ENCODE peak calls at places on chromosomes 7 and 10, in four cellular contexts. One of them, this sample, is unnamed.

GRCh38 chr7:127759945-127760421 is 108.0 kb downstream of the SND1 start:
- DNase-seq in IMR-90: no peak
- DNase-seq in H1: no peak
- DNase-seq in H9: no peak
- DNase-seq in this sample: no peak

GRCh38 chr7:158836692-158837091 is 7.4 kb upstream of the ESYT2 start:
- DNase-seq in H1: no peak
- DNase-seq in IMR-90: no peak
- DNase-seq in H9: no peak
- DNase-seq in this sample: no peak

GRCh38 chr10:84541289-84541637 is 212.9 kb downstream of the CCSER2 start:
- DNase-seq in IMR-90: no peak
- DNase-seq in H1: no peak
- DNase-seq in H9: peak
- DNase-seq in this sample: peak

GRCh38 chr10:81116990-81117389 is 579.3 kb downstream of the SH2D4B start:
- DNase-seq in H9: no peak
- DNase-seq in IMR-90: no peak
- DNase-seq in H1: no peak
- DNase-seq in this sample: no peak

GRCh38 chr10:60048146-60048545 is 141.8 kb upstream of the CCDC6 start:
- DNase-seq in H1: peak
- DNase-seq in IMR-90: no peak
- DNase-seq in H9: peak
- DNase-seq in this sample: peak

GRCh38 chr7:69773535-69774225 is 175.4 kb downstream of the AUTS2 start:
- DNase-seq in H1: no peak
- DNase-seq in H9: no peak
- DNase-seq in IMR-90: no peak
- DNase-seq in this sample: no peak

GRCh38 chr10:112678987-112679386 is 232.0 kb downstream of the VTI1A start:
- DNase-seq in H1: no peak
- DNase-seq in H9: no peak
- DNase-seq in IMR-90: no peak
- DNase-seq in this sample: no peak

GRCh38 chr10:29470355-29470705 is 164.4 kb downstream of the SVIL start:
- DNase-seq in H9: peak
- DNase-seq in IMR-90: no peak
- DNase-seq in H1: peak
- DNase-seq in this sample: peak

GRCh38 chr7:4236389-4236788 is 445.7 kb upstream of the FOXK1 start:
- DNase-seq in H1: no peak
- DNase-seq in IMR-90: no peak
- DNase-seq in H9: no peak
- DNase-seq in this sample: no peak

GRCh38 chr10:123200510-123200909 is 46.3 kb downstream of the BUB3 start:
- DNase-seq in IMR-90: no peak
- DNase-seq in H9: no peak
- DNase-seq in H1: no peak
- DNase-seq in this sample: no peak

GRCh38 chr7:132354527-132354926 is 221.7 kb downstream of the PLXNA4 start:
- DNase-seq in IMR-90: no peak
- DNase-seq in H1: no peak
- DNase-seq in H9: no peak
- DNase-seq in this sample: no peak

GRCh38 chr10:126895214-126895781 is 9.9 kb upstream of the DOCK1 start:
- DNase-seq in H1: no peak
- DNase-seq in IMR-90: no peak
- DNase-seq in H9: peak
- DNase-seq in this sample: no peak

GRCh38 chr7:39910108-39910869 is 39.8 kb upstream of the CDK13 start:
- DNase-seq in H1: no peak
- DNase-seq in H9: no peak
- DNase-seq in IMR-90: peak
- DNase-seq in this sample: no peak

DNA sequence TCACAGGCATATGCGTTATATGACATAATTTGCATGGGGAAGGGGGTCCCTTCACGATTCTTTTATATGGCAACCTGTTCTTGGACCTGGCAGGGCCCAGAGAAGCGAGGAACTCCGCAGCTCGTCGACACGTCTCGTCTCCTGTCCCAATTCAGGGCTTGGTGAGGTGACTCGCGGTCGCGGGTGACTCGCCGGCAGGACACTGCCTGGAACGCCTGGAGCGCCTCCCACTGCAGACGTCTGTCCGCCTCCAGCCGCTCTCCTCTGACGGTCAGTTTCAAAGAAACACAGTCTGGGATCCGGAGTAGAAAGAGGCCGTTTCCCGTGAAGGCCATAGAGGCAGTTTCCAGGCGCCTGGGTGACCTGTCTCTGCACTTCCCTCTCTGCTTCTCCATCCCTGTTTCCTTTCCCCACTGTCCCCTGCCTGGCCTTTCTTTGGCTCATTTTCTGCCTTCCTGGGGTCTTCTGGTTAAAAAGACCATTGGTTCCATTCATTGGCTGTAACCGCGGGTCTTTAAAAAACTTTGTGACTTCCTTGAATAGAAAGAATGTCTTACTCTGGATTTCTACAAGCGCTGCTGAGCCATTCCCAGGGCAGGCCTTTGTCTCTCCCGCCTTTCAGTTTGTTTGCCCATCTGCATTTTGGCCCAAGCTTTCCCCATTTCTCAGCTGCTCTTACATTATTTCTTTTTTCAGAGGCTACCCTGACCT is 1.2 kb downstream of the UPP1 start:
- DNase-seq in H9: peak
- DNase-seq in H1: no peak
- DNase-seq in IMR-90: peak
- DNase-seq in this sample: peak
- H3K18ac ChIP-seq in H9: no peak
- H3K18ac ChIP-seq in H1: peak
- H3K18ac ChIP-seq in IMR-90: no peak
- H3K18ac ChIP-seq in this sample: no peak

GRCh38 chr10:97099868-97100267 is 85.9 kb downstream of the SLIT1 start:
- DNase-seq in IMR-90: no peak
- DNase-seq in H1: no peak
- DNase-seq in H9: no peak
- DNase-seq in this sample: no peak

GRCh38 chr10:97096327-97097153 is 89.2 kb downstream of the SLIT1 start:
- DNase-seq in H1: no peak
- DNase-seq in IMR-90: no peak
- DNase-seq in H9: no peak
- DNase-seq in this sample: no peak

GRCh38 chr10:97099089-97099488 is 86.7 kb downstream of the SLIT1 start:
- DNase-seq in H9: no peak
- DNase-seq in IMR-90: no peak
- DNase-seq in H1: no peak
- DNase-seq in this sample: no peak

GRCh38 chr10:97097154-97097490 is 88.6 kb downstream of the SLIT1 start:
- DNase-seq in H1: no peak
- DNase-seq in H9: no peak
- DNase-seq in IMR-90: no peak
- DNase-seq in this sample: no peak

GRCh38 chr10:97095701-97096300 is 90.0 kb downstream of the SLIT1 start:
- DNase-seq in H9: no peak
- DNase-seq in H1: no peak
- DNase-seq in IMR-90: no peak
- DNase-seq in this sample: no peak
- H4K5ac ChIP-seq in H9: no peak
- H4K5ac ChIP-seq in H1: no peak
- H4K5ac ChIP-seq in IMR-90: no peak
- H4K5ac ChIP-seq in this sample: no peak

DNA sequence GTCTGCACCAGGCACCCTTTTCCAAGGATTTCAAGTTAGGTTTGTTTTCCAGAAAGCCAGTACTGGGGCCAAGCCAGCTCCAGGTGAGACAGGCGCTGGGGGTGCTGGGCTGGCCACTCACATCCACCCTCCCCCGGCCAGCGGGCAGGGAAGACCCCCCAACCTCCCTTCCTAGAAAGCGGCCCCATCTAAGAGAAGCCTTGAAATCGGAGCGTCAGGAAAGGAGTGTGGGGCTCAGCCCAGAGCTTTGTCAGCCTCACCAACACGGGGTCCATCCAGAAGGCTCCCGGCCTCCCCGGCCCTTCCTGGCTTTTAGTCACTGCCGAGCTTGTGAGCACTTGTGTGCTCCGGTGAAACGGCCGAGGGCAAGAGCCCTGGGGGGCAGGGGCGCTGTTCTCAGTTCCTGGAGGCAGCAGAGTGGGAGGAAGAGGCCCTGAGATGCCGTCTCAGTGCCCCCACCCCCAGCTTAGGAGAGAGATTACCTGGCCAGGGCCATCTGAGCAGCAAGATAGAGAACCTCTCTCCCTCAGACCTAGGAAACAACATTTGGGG is 39.6 kb downstream of the PDGFA start:
- DNase-seq in IMR-90: no peak
- DNase-seq in H1: no peak
- DNase-seq in H9: no peak
- DNase-seq in this sample: no peak
- H2BK120ac ChIP-seq in IMR-90: no peak
- H2BK120ac ChIP-seq in H1: no peak
- H2BK120ac ChIP-seq in H9: no peak
- H2BK120ac ChIP-seq in this sample: no peak

GRCh38 chr7:68752485-68752884 is 845.8 kb upstream of the AUTS2 start:
- DNase-seq in H9: no peak
- DNase-seq in H1: no peak
- DNase-seq in IMR-90: no peak
- DNase-seq in this sample: no peak
- H3K18ac ChIP-seq in H9: no peak
- H3K18ac ChIP-seq in H1: no peak
- H3K18ac ChIP-seq in IMR-90: no peak
- H3K18ac ChIP-seq in this sample: no peak